ENCODE peak calls at places on chromosomes 16 and 17, in ten cellular contexts. F, J, D, P, G, X, E, C, V and U are unnamed samples.

GRCh38 chr17:20275653-20276052 is 191.7 kb downstream of the LGALS9B start:
- DNase-seq in P (no peak), E (no peak), J (no peak), F (no peak), D (no peak), X (no peak), G (no peak), C (no peak), V (no peak), U (no peak)

GRCh38 chr17:38729368-38729885 is 714 bp upstream of the CISD3 start:
- DNase-seq in J (no peak), E (no peak), P (no peak), G (no peak), F (no peak), V (no peak), D (no peak), X (no peak), C (no peak), U (no peak)

GRCh38 chr16:1052791-1053521 is 19.6 kb upstream of the SSTR5 start:
- DNase-seq in X (no peak), V (no peak), E (no peak), J (no peak), G (no peak), D (no peak), F (no peak), C (no peak), P (no peak), U (no peak)

GRCh38 chr17:71926746-71927398 is 193.9 kb upstream of the SOX9 start:
- DNase-seq in V (no peak), F (no peak), D (no peak), X (no peak), E (no peak), C (no peak), P (no peak), G (peak), J (peak), U (no peak)

GRCh38 chr17:9346296-9346926 is 229.2 kb downstream of the STX8 start:
- DNase-seq in D (no peak), X (no peak), E (no peak), F (no peak), G (peak), C (no peak), J (no peak), V (no peak), P (peak), U (no peak)

GRCh38 chr16:89422905-89423630 is 67.3 kb downstream of the ANKRD11 start:
- DNase-seq in F (no peak), C (no peak), P (peak), G (peak), E (no peak), V (no peak), D (no peak), J (no peak), X (no peak), U (no peak)

GRCh38 chr17:63544467-63545301 is 5.6 kb upstream of the DCAF7 start:
- DNase-seq in E (no peak), X (no peak), C (no peak), F (no peak), G (no peak), J (no peak), P (no peak), V (no peak), D (no peak), U (peak)

GRCh38 chr16:89017956-89018604 is 41.1 kb upstream of the CBFA2T3 start:
- DNase-seq in D (no peak), X (no peak), C (no peak), V (no peak), E (no peak), J (no peak), F (no peak), G (no peak), P (no peak), U (no peak)

GRCh38 chr16:28126684-28127620 is 63.4 kb upstream of the GSG1L start:
- DNase-seq in V (no peak), X (no peak), D (no peak), G (no peak), J (no peak), P (no peak), C (no peak), F (no peak), E (no peak), U (no peak)

GRCh38 chr16:46591257-46591656 is 29.9 kb downstream of the SHCBP1 start:
- DNase-seq in F (no peak), J (no peak), C (no peak), G (no peak), X (no peak), E (no peak), P (no peak), V (no peak), D (no peak), U (no peak)

GRCh38 chr16:47262938-47263337 is 119.2 kb upstream of the NETO2 start:
- DNase-seq in C (no peak), V (no peak), P (peak), E (no peak), X (no peak), J (no peak), F (no peak), D (no peak), G (no peak), U (no peak)

GRCh38 chr16:57955572-57955971 is 15.4 kb downstream of the CNGB1 start:
- DNase-seq in J (no peak), V (no peak), G (no peak), D (no peak), P (no peak), C (no peak), F (no peak), X (no peak), E (no peak), U (peak)
- TF ChIP-seq CTCF in J (no peak), V (no peak), G (no peak), D (no peak), P (no peak), C (no peak), F (no peak), X (no peak), E (no peak), U (peak)

GRCh38 chr17:17540935-17541639 is 44.9 kb upstream of the RASD1 start:
- DNase-seq in G (no peak), C (no peak), V (no peak), E (no peak), X (no peak), D (no peak), J (no peak), F (no peak), P (no peak), U (no peak)

GRCh38 chr17:17540278-17540906 is 44.2 kb upstream of the RASD1 start:
- DNase-seq in V (no peak), P (no peak), G (no peak), J (no peak), F (no peak), E (no peak), C (no peak), X (no peak), D (no peak), U (no peak)

GRCh38 chr17:17542906-17543635 is 46.9 kb upstream of the RASD1 start:
- DNase-seq in D (no peak), P (no peak), J (no peak), V (no peak), F (no peak), X (no peak), E (no peak), G (no peak), C (no peak), U (no peak)

GRCh38 chr17:17539591-17539990 is 43.4 kb upstream of the RASD1 start:
- DNase-seq in X (no peak), G (no peak), V (no peak), P (no peak), J (no peak), C (no peak), F (no peak), E (no peak), D (peak), U (no peak)

DNA sequence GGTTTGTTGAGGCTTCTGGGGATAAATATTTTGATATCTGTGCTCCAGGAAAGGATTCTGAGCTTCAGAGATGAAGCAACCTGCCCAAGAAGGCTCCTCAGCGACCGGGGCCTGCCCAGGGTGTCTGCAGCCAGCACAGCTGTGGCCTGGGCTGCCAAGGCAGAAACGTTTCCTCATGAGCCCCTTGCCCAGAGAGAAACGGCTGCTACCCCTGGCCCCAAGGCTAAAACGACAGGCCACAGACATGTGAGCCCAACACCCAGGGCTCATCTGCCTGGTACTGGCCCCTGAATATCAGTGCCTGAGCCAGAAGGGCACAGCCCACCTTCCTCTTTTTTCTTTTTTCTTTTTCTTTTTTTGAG is 45.4 kb upstream of the RASD1 start:
- DNase-seq in E (no peak), J (no peak), G (no peak), V (no peak), F (no peak), D (no peak), P (no peak), C (no peak), X (no peak), U (no peak)
- H3K27ac ChIP-seq in E (no peak), J (no peak), G (no peak), V (no peak), F (no peak), D (no peak), P (no peak), C (no peak), X (no peak), U (no peak)

GRCh38 chr16:23074423-23074822 is 74.8 kb downstream of the USP31 start:
- DNase-seq in J (no peak), V (no peak), E (no peak), X (no peak), C (no peak), G (no peak), D (no peak), F (peak), P (no peak), U (no peak)

GRCh38 chr16:23069844-23070243 is 79.4 kb downstream of the USP31 start:
- DNase-seq in J (no peak), X (no peak), P (no peak), G (no peak), F (no peak), V (no peak), C (no peak), E (no peak), D (no peak), U (no peak)

GRCh38 chr16:23072084-23072599 is 77.1 kb downstream of the USP31 start:
- DNase-seq in J (peak), C (no peak), E (peak), X (peak), F (peak), G (peak), V (peak), P (peak), D (peak), U (peak)

GRCh38 chr16:23072769-23073549 is 76.3 kb downstream of the USP31 start:
- DNase-seq in G (no peak), V (no peak), F (no peak), J (no peak), X (no peak), C (no peak), E (no peak), P (peak), D (no peak), U (no peak)

DNA sequence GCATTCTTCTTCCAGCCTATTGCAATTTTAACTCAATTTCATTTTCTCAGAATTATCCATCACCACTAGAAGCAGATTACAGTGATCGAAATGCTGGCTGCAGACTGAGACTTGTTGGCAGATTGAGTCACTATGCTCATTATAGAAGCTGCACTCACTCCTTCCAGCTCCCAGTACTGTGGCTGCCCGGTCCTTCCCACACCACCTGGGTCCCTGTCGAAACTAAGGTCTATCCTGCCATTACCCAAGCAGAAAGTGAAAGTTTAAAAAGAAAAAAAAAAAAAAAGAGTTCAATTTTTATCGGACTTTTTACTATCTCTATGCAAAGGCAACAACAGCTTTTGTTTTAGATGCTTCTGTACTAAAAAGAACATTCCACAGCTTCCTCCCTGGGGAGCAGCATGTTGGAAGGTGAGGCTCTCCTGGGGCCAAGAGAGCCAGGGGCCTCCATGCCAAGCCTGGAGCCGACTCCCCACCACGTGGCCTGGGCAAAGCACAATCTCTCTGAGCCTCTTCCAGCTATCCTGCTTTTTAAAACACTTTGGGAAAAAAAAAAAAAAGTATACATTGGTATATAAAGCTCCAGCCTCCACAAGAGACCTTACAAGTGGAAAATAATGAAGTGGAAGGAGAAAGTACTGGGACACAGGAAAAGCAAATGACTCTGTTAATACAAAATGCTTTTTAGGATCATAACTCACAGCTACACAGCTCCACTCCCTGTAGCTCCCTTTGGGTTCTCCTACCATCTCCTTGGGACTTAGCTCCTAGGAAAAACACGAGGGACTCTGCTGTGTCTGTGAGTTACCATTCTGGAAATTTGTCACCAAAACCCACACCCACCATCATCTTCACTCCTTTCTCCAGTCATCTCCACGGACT is 77.8 kb downstream of the USP31 start:
- DNase-seq in E (no peak), C (no peak), G (no peak), D (no peak), V (no peak), P (peak), F (peak), X (no peak), J (peak), U (no peak)
- H3K4me3 ChIP-seq in E (no peak), C (no peak), G (no peak), D (no peak), V (peak), P (no peak), F (no peak), X (no peak), J (peak), U (no peak)

GRCh38 chr16:66370786-66371684 is 4.5 kb downstream of the CDH5 start:
- DNase-seq in V (no peak), D (no peak), X (no peak), G (no peak), J (no peak), E (no peak), F (no peak), P (no peak), C (peak), U (no peak)
- TF ChIP-seq CTCF in V (no peak), D (no peak), X (no peak), G (no peak), J (no peak), E (no peak), F (no peak), P (no peak), C (no peak), U (no peak)

GRCh38 chr17:79610151-79610645 is 653 bp downstream of the RBFOX3 start:
- DNase-seq in J (no peak), C (no peak), V (no peak), G (no peak), F (no peak), X (no peak), D (no peak), E (no peak), P (no peak), U (no peak)
- H3K27ac ChIP-seq in J (no peak), C (no peak), V (no peak), G (no peak), F (no peak), X (no peak), D (no peak), E (no peak), P (no peak), U (no peak)